ENCODE peak calls at places on chromosome 19, in seven cellular contexts. K, Y, W, A, H, S and F are unnamed samples.

GRCh38 chr19:37572203-37572602 is 22.4 kb downstream of the ZNF571 start:
- DNase-seq in K (no peak), Y (peak), H (no peak), S (no peak), A (peak), W (peak), F (no peak)

GRCh38 chr19:46511237-46511636 is 15.6 kb upstream of the PNMA8B start:
- DNase-seq in S (no peak), H (no peak), A (no peak), W (no peak), Y (no peak), K (no peak), F (no peak)

GRCh38 chr19:7441468-7442146 is 47.2 kb downstream of the PEX11G start:
- DNase-seq in A (no peak), H (no peak), Y (no peak), K (no peak), S (no peak), W (no peak), F (no peak)

GRCh38 chr19:8148410-8149231 is 771 bp downstream of the FBN3 start:
- DNase-seq in A (no peak), K (no peak), S (no peak), Y (no peak), W (no peak), H (no peak), F (no peak)

GRCh38 chr19:10514211-10515145 is 2.8 kb downstream of the S1PR5 start:
- DNase-seq in H (no peak), Y (no peak), K (no peak), A (no peak), S (no peak), W (no peak), F (no peak)

GRCh38 chr19:35793381-35794165 is 18.2 kb downstream of the ARHGAP33 start:
- DNase-seq in A (peak), S (no peak), W (no peak), K (no peak), Y (no peak), H (no peak), F (no peak)

GRCh38 chr19:34088292-34088691 is 84.0 kb upstream of the LSM14A start:
- DNase-seq in Y (peak), S (no peak), K (no peak), H (no peak), W (no peak), A (no peak), F (no peak)

GRCh38 chr19:35977446-35978222 is 17.4 kb upstream of the SDHAF1 start:
- DNase-seq in H (no peak), W (no peak), S (peak), Y (no peak), K (no peak), A (no peak), F (no peak)

GRCh38 chr19:35090160-35090794 is 25.3 kb upstream of the FXYD3 start:
- DNase-seq in K (peak), W (peak), Y (peak), S (peak), A (peak), H (no peak), F (peak)

GRCh38 chr19:33052352-33052972 is 12.2 kb downstream of the RHPN2 start:
- DNase-seq in Y (peak), A (peak), W (peak), S (no peak), K (no peak), H (no peak), F (no peak)

GRCh38 chr19:492091-492531 is 4.2 kb upstream of the MADCAM1 start:
- DNase-seq in W (no peak), S (no peak), Y (no peak), H (no peak), K (no peak), A (no peak), F (no peak)

GRCh38 chr19:927707-928401 is 2.0 kb downstream of the ARID3A start:
- DNase-seq in S (peak), Y (no peak), K (no peak), W (no peak), H (no peak), A (no peak), F (no peak)

GRCh38 chr19:33723512-33723911 is 73.2 kb upstream of the KCTD15 start:
- DNase-seq in H (no peak), W (no peak), S (no peak), K (no peak), A (no peak), Y (no peak), F (no peak)

GRCh38 chr19:51366999-51367564 is 894 bp upstream of the ETFB start:
- DNase-seq in H (no peak), A (no peak), W (no peak), S (no peak), K (no peak), Y (no peak), F (peak)

GRCh38 chr19:42634409-42635232 is 39.9 kb upstream of the CEACAM8 start:
- DNase-seq in Y (peak), S (peak), H (no peak), K (no peak), A (peak), W (peak), F (peak)

GRCh38 chr19:45179063-45179847 is 671 bp downstream of the BLOC1S3 start:
- DNase-seq in S (no peak), W (peak), A (peak), H (no peak), Y (peak), K (no peak), F (no peak)

GRCh38 chr19:16067205-16067938 is 8.9 kb upstream of the TPM4 start:
- DNase-seq in H (peak), S (no peak), A (peak), Y (peak), K (peak), W (peak), F (peak)

GRCh38 chr19:4495471-4495870 is 22.8 kb downstream of the PLIN4 start:
- DNase-seq in S (no peak), H (no peak), A (no peak), Y (no peak), K (no peak), W (peak), F (no peak)

GRCh38 chr19:38076337-38076736 is 147.7 kb downstream of the DPF1 start:
- DNase-seq in K (no peak), H (no peak), W (no peak), S (no peak), Y (no peak), A (no peak), F (no peak)

GRCh38 chr19:56839665-56840451 is 668 bp downstream of the PEG3 start:
- DNase-seq in A (peak), K (no peak), Y (no peak), W (no peak), S (no peak), H (peak), F (peak)

GRCh38 chr19:38250821-38251563 is 5.2 kb downstream of the PPP1R14A start:
- DNase-seq in K (peak), A (no peak), S (peak), H (peak), Y (no peak), W (no peak), F (no peak)

GRCh38 chr19:31066385-31066784 is 282.9 kb downstream of the TSHZ3 start:
- DNase-seq in K (peak), A (peak), W (peak), Y (peak), S (no peak), H (no peak), F (no peak)

GRCh38 chr19:54009440-54009839 is 18.0 kb downstream of the CACNG6 start:
- DNase-seq in H (no peak), S (no peak), A (no peak), K (no peak), Y (no peak), W (no peak), F (no peak)

GRCh38 chr19:12772323-12772722 is 3.0 kb downstream of the HOOK2 start:
- DNase-seq in Y (no peak), A (no peak), K (no peak), S (no peak), W (no peak), H (peak), F (no peak)